ENCODE peak calls at places on chromosome 7, in five cellular contexts. One of them, this sample, is unnamed.

GRCh38 chr7:55432937-55433784 is 68.0 kb downstream of the LANCL2 start:
- DNase-seq in heart right ventricle: no peak
- DNase-seq in A549: peak
- DNase-seq in psoas muscle: no peak
- DNase-seq in astrocyte: no peak
- DNase-seq in this sample: no peak

GRCh38 chr7:54664235-54665228 is 94.5 kb downstream of the SEC61G start:
- DNase-seq in heart right ventricle: peak
- DNase-seq in A549: peak
- DNase-seq in psoas muscle: peak
- DNase-seq in astrocyte: peak
- DNase-seq in this sample: no peak

GRCh38 chr7:71746004-71746403 is 614.1 kb downstream of the GALNT17 start:
- DNase-seq in heart right ventricle: no peak
- DNase-seq in A549: no peak
- DNase-seq in psoas muscle: no peak
- DNase-seq in astrocyte: no peak
- DNase-seq in this sample: peak

GRCh38 chr7:100437150-100438100 is 1.1 kb upstream of the PPP1R35 start:
- DNase-seq in heart right ventricle: no peak
- DNase-seq in A549: no peak
- DNase-seq in psoas muscle: no peak
- DNase-seq in astrocyte: no peak
- DNase-seq in this sample: no peak

GRCh38 chr7:44448922-44449321 is 41.5 kb downstream of the NUDCD3 start:
- DNase-seq in heart right ventricle: no peak
- DNase-seq in A549: no peak
- DNase-seq in psoas muscle: no peak
- DNase-seq in astrocyte: no peak
- DNase-seq in this sample: no peak

GRCh38 chr7:28615091-28615490 is 202.8 kb downstream of the CREB5 start:
- DNase-seq in heart right ventricle: no peak
- DNase-seq in A549: no peak
- DNase-seq in psoas muscle: no peak
- DNase-seq in astrocyte: no peak
- DNase-seq in this sample: no peak

GRCh38 chr7:94823952-94824351 is 83.4 kb upstream of the PPP1R9A start:
- DNase-seq in heart right ventricle: no peak
- DNase-seq in A549: peak
- DNase-seq in psoas muscle: no peak
- DNase-seq in astrocyte: peak
- DNase-seq in this sample: no peak

GRCh38 chr7:128155100-128155763 is 85.8 kb upstream of the LEP start:
- DNase-seq in heart right ventricle: no peak
- DNase-seq in A549: no peak
- DNase-seq in psoas muscle: no peak
- DNase-seq in astrocyte: no peak
- DNase-seq in this sample: no peak

GRCh38 chr7:13981070-13981469 is 8.4 kb downstream of the ETV1 start:
- DNase-seq in heart right ventricle: no peak
- DNase-seq in A549: peak
- DNase-seq in psoas muscle: no peak
- DNase-seq in astrocyte: peak
- DNase-seq in this sample: no peak

GRCh38 chr7:50335795-50336754 is 31.6 kb downstream of the IKZF1 start:
- DNase-seq in heart right ventricle: no peak
- DNase-seq in A549: no peak
- DNase-seq in psoas muscle: peak
- DNase-seq in astrocyte: no peak
- DNase-seq in this sample: no peak

GRCh38 chr7:101956130-101956529 is 138.7 kb downstream of the CUX1 start:
- DNase-seq in heart right ventricle: no peak
- DNase-seq in A549: no peak
- DNase-seq in psoas muscle: peak
- DNase-seq in astrocyte: no peak
- DNase-seq in this sample: no peak

GRCh38 chr7:111229181-111229740 is 138.3 kb downstream of the LRRN3 start:
- DNase-seq in heart right ventricle: no peak
- DNase-seq in A549: no peak
- DNase-seq in psoas muscle: no peak
- DNase-seq in astrocyte: peak
- DNase-seq in this sample: no peak

GRCh38 chr7:66877577-66878300 is 43.3 kb upstream of the TMEM248 start:
- DNase-seq in heart right ventricle: no peak
- DNase-seq in A549: no peak
- DNase-seq in psoas muscle: no peak
- DNase-seq in astrocyte: no peak
- DNase-seq in this sample: no peak

GRCh38 chr7:45881759-45882464 is 6.4 kb upstream of the IGFBP1 start:
- DNase-seq in heart right ventricle: no peak
- DNase-seq in A549: no peak
- DNase-seq in psoas muscle: no peak
- DNase-seq in astrocyte: peak
- DNase-seq in this sample: peak

GRCh38 chr7:25206765-25207164 is 21.5 kb downstream of the NPVF start:
- DNase-seq in heart right ventricle: no peak
- DNase-seq in A549: no peak
- DNase-seq in psoas muscle: no peak
- DNase-seq in astrocyte: no peak
- DNase-seq in this sample: no peak

GRCh38 chr7:34026481-34027225 is 121.3 kb downstream of the BMPER start:
- DNase-seq in heart right ventricle: no peak
- DNase-seq in A549: no peak
- DNase-seq in psoas muscle: no peak
- DNase-seq in astrocyte: no peak
- DNase-seq in this sample: no peak

GRCh38 chr7:98368721-98369120 is 32.2 kb downstream of the BAIAP2L1 start:
- DNase-seq in heart right ventricle: no peak
- DNase-seq in A549: no peak
- DNase-seq in psoas muscle: no peak
- DNase-seq in astrocyte: no peak
- DNase-seq in this sample: no peak

GRCh38 chr7:4129481-4130122 is 552.5 kb upstream of the FOXK1 start:
- DNase-seq in heart right ventricle: no peak
- DNase-seq in A549: no peak
- DNase-seq in psoas muscle: no peak
- DNase-seq in astrocyte: no peak
- DNase-seq in this sample: no peak

GRCh38 chr7:44380179-44380830 is 54.9 kb upstream of the CAMK2B start:
- DNase-seq in heart right ventricle: no peak
- DNase-seq in A549: no peak
- DNase-seq in psoas muscle: no peak
- DNase-seq in astrocyte: no peak
- DNase-seq in this sample: peak

GRCh38 chr7:12951397-12951801 is 264.0 kb downstream of the ARL4A start:
- DNase-seq in heart right ventricle: no peak
- DNase-seq in A549: peak
- DNase-seq in psoas muscle: no peak
- DNase-seq in astrocyte: peak
- DNase-seq in this sample: no peak

GRCh38 chr7:7556852-7557251 is 9.8 kb upstream of the MIOS start:
- DNase-seq in heart right ventricle: no peak
- DNase-seq in A549: no peak
- DNase-seq in psoas muscle: no peak
- DNase-seq in astrocyte: no peak
- DNase-seq in this sample: no peak

GRCh38 chr7:20777377-20778062 is 9.2 kb downstream of the SP8 start:
- DNase-seq in heart right ventricle: no peak
- DNase-seq in A549: no peak
- DNase-seq in psoas muscle: no peak
- DNase-seq in astrocyte: no peak
- DNase-seq in this sample: no peak

GRCh38 chr7:2774935-2775334 is 69.2 kb downstream of the GNA12 start:
- DNase-seq in heart right ventricle: no peak
- DNase-seq in A549: no peak
- DNase-seq in psoas muscle: no peak
- DNase-seq in astrocyte: no peak
- DNase-seq in this sample: no peak

GRCh38 chr7:73978681-73979563 is 49.1 kb upstream of the ELN start:
- DNase-seq in heart right ventricle: peak
- DNase-seq in A549: peak
- DNase-seq in psoas muscle: peak
- DNase-seq in astrocyte: no peak
- DNase-seq in this sample: peak

GRCh38 chr7:81433692-81434331 is 336.0 kb downstream of the HGF start:
- DNase-seq in heart right ventricle: no peak
- DNase-seq in A549: no peak
- DNase-seq in psoas muscle: no peak
- DNase-seq in astrocyte: no peak
- DNase-seq in this sample: no peak

GRCh38 chr7:30612658-30613265 is 18.1 kb downstream of the GARS1 start:
- DNase-seq in heart right ventricle: no peak
- DNase-seq in A549: no peak
- DNase-seq in psoas muscle: no peak
- DNase-seq in astrocyte: peak
- DNase-seq in this sample: no peak

GRCh38 chr7:88756806-88757205 is 2.7 kb upstream of the ZNF804B start:
- DNase-seq in heart right ventricle: no peak
- DNase-seq in A549: no peak
- DNase-seq in psoas muscle: no peak
- DNase-seq in astrocyte: no peak
- DNase-seq in this sample: no peak

GRCh38 chr7:102326156-102326914 is 29.9 kb downstream of the SPDYE6 start:
- DNase-seq in heart right ventricle: no peak
- DNase-seq in A549: no peak
- DNase-seq in psoas muscle: no peak
- DNase-seq in astrocyte: no peak
- DNase-seq in this sample: no peak

GRCh38 chr7:2120251-2120660 is 112.5 kb downstream of the MAD1L1 start:
- DNase-seq in heart right ventricle: peak
- DNase-seq in A549: no peak
- DNase-seq in psoas muscle: no peak
- DNase-seq in astrocyte: no peak
- DNase-seq in this sample: no peak

GRCh38 chr7:46127805-46128204 is 206.7 kb upstream of the IGFBP3 start:
- DNase-seq in heart right ventricle: no peak
- DNase-seq in A549: no peak
- DNase-seq in psoas muscle: no peak
- DNase-seq in astrocyte: no peak
- DNase-seq in this sample: no peak

GRCh38 chr7:134732739-134733138 is 46.7 kb upstream of the CALD1 start:
- DNase-seq in heart right ventricle: no peak
- DNase-seq in A549: no peak
- DNase-seq in psoas muscle: no peak
- DNase-seq in astrocyte: no peak
- DNase-seq in this sample: no peak

GRCh38 chr7:154578351-154578750 is 424.6 kb downstream of the PAXIP1 start:
- DNase-seq in heart right ventricle: no peak
- DNase-seq in A549: no peak
- DNase-seq in psoas muscle: no peak
- DNase-seq in astrocyte: peak
- DNase-seq in this sample: peak

GRCh38 chr7:154577141-154577540 is 425.8 kb downstream of the PAXIP1 start:
- DNase-seq in heart right ventricle: no peak
- DNase-seq in A549: no peak
- DNase-seq in psoas muscle: no peak
- DNase-seq in astrocyte: no peak
- DNase-seq in this sample: peak

GRCh38 chr7:154581251-154581890 is 421.6 kb downstream of the PAXIP1 start:
- DNase-seq in heart right ventricle: no peak
- DNase-seq in A549: no peak
- DNase-seq in psoas muscle: no peak
- DNase-seq in astrocyte: no peak
- DNase-seq in this sample: peak

GRCh38 chr7:154576604-154577003 is 426.3 kb downstream of the PAXIP1 start:
- DNase-seq in heart right ventricle: no peak
- DNase-seq in A549: no peak
- DNase-seq in psoas muscle: no peak
- DNase-seq in astrocyte: no peak
- DNase-seq in this sample: peak

GRCh38 chr7:154579711-154580110 is 423.2 kb downstream of the PAXIP1 start:
- DNase-seq in heart right ventricle: no peak
- DNase-seq in A549: no peak
- DNase-seq in psoas muscle: no peak
- DNase-seq in astrocyte: no peak
- DNase-seq in this sample: peak
- TF ChIP-seq CTCF in heart right ventricle: no peak
- TF ChIP-seq CTCF in A549: no peak
- TF ChIP-seq CTCF in psoas muscle: no peak
- TF ChIP-seq CTCF in astrocyte: no peak
- TF ChIP-seq CTCF in this sample: no peak

GRCh38 chr7:143395187-143396149 is 13.2 kb downstream of the EPHA1 start:
- DNase-seq in heart right ventricle: no peak
- DNase-seq in A549: no peak
- DNase-seq in psoas muscle: no peak
- DNase-seq in astrocyte: no peak
- DNase-seq in this sample: no peak
- TF ChIP-seq CTCF in heart right ventricle: peak
- TF ChIP-seq CTCF in A549: peak
- TF ChIP-seq CTCF in psoas muscle: peak
- TF ChIP-seq CTCF in astrocyte: peak
- TF ChIP-seq CTCF in this sample: no peak

GRCh38 chr7:132002343-132002968 is 446.0 kb upstream of the PODXL start:
- DNase-seq in heart right ventricle: no peak
- DNase-seq in A549: no peak
- DNase-seq in psoas muscle: no peak
- DNase-seq in astrocyte: no peak
- DNase-seq in this sample: no peak

GRCh38 chr7:132001166-132001565 is 444.7 kb upstream of the PODXL start:
- DNase-seq in heart right ventricle: no peak
- DNase-seq in A549: no peak
- DNase-seq in psoas muscle: no peak
- DNase-seq in astrocyte: no peak
- DNase-seq in this sample: no peak

GRCh38 chr7:132009778-132010177 is 453.4 kb upstream of the PODXL start:
- DNase-seq in heart right ventricle: no peak
- DNase-seq in A549: no peak
- DNase-seq in psoas muscle: no peak
- DNase-seq in astrocyte: peak
- DNase-seq in this sample: no peak

GRCh38 chr7:131999193-131999592 is 442.8 kb upstream of the PODXL start:
- DNase-seq in heart right ventricle: no peak
- DNase-seq in A549: no peak
- DNase-seq in psoas muscle: no peak
- DNase-seq in astrocyte: no peak
- DNase-seq in this sample: no peak

GRCh38 chr7:132004528-132004927 is 448.1 kb upstream of the PODXL start:
- DNase-seq in heart right ventricle: peak
- DNase-seq in A549: no peak
- DNase-seq in psoas muscle: no peak
- DNase-seq in astrocyte: peak
- DNase-seq in this sample: no peak
- TF ChIP-seq CTCF in heart right ventricle: peak
- TF ChIP-seq CTCF in A549: no peak
- TF ChIP-seq CTCF in psoas muscle: peak
- TF ChIP-seq CTCF in astrocyte: no peak
- TF ChIP-seq CTCF in this sample: peak

DNA sequence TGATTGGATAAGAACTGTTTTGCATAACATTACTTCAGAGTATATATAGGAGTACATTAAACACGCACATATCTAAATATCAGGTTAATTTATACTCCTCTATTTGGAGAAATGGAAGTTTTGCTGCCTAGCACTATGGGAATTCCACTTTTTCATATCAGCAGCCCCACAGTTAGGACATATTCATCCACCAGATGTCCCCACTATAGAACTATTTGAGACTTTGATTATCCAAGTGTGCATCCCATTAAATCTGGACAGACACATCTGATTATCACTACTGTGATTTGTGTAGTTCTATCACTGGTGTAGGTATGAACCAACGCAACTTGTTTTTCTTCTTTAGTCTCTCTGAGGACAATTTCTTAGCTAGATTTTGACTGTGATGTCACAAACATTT is 345.7 kb downstream of the THSD7A start:
- DNase-seq in heart right ventricle: no peak
- DNase-seq in A549: no peak
- DNase-seq in psoas muscle: no peak
- DNase-seq in astrocyte: no peak
- DNase-seq in this sample: no peak
- TF ChIP-seq CTCF in heart right ventricle: no peak
- TF ChIP-seq CTCF in A549: no peak
- TF ChIP-seq CTCF in psoas muscle: no peak
- TF ChIP-seq CTCF in astrocyte: no peak
- TF ChIP-seq CTCF in this sample: peak

This sample was measured in esophagus muscularis mucosa.